ENCODE peak calls at places on chromosomes 7 and 10, in five cellular contexts. S is ascending aorta, E is WTC11, I is T-helper 2 cell, W is dorsolateral prefrontal cortex. T is an unnamed sample.

GRCh38 chr10:71756441-71757191 is 16.7 kb downstream of the VSIR start:
- DNase-seq in E (no peak), I (peak), W (no peak), S (no peak), T (no peak)

GRCh38 chr7:25541064-25541463 is 312.8 kb upstream of the NPVF start:
- DNase-seq in S (no peak), I (no peak), E (no peak), W (no peak), T (no peak)

GRCh38 chr10:19921300-19922140 is 105.3 kb downstream of the PLXDC2 start:
- DNase-seq in I (no peak), W (no peak), E (no peak), S (no peak), T (no peak)

GRCh38 chr10:120987359-120987758 is 136.2 kb downstream of the WDR11 start:
- DNase-seq in I (no peak), W (no peak), S (peak), E (no peak), T (no peak)

GRCh38 chr10:125262414-125262813 is 102.1 kb upstream of the CTBP2 start:
- DNase-seq in E (no peak), S (no peak), I (no peak), W (no peak), T (no peak)

GRCh38 chr7:28083159-28083997 is 97.2 kb downstream of the JAZF1 start:
- DNase-seq in S (peak), W (no peak), I (no peak), E (no peak), T (no peak)

GRCh38 chr7:122364761-122365280 is 60.3 kb upstream of the FEZF1 start:
- DNase-seq in W (no peak), S (no peak), E (no peak), I (no peak), T (no peak)

GRCh38 chr10:119415121-119415520 is 127.4 kb downstream of the RGS10 start:
- DNase-seq in S (no peak), W (no peak), E (no peak), I (no peak), T (no peak)

GRCh38 chr10:60706146-60706545 is 72.1 kb upstream of the CDK1 start:
- DNase-seq in I (no peak), S (no peak), W (no peak), E (no peak), T (no peak)

GRCh38 chr7:138004936-138005335 is 3.0 kb upstream of the CREB3L2 start:
- DNase-seq in I (no peak), E (no peak), S (no peak), W (no peak), T (no peak)

GRCh38 chr10:94193466-94193924 is 169.2 kb downstream of the NOC3L start:
- DNase-seq in S (no peak), W (no peak), I (no peak), E (no peak), T (no peak)

T was measured in Calu3.